ENCODE peak calls at places on chromosomes 6 and 20, in ten cellular contexts. M, K, V, L, P, C, S, T, D and H are unnamed samples.

GRCh38 chr20:4910951-4911350 is 90.4 kb downstream of the SLC23A2 start:
- DNase-seq in L (no peak), M (no peak), S (no peak), P (no peak), D (no peak), C (no peak), T (no peak), V (no peak), K (no peak), H (no peak)

GRCh38 chr6:79874531-79875132 is 72.7 kb downstream of the ELOVL4 start:
- DNase-seq in M (peak; percentile 73), V (no peak), K (no peak), T (no peak), L (no peak), C (no peak), D (peak; percentile 3), S (no peak), P (no peak), H (no peak)

GRCh38 chr20:17468073-17468840 is 62.9 kb downstream of the BFSP1 start:
- DNase-seq in L (no peak), M (no peak), C (no peak), S (no peak), T (no peak), K (no peak), V (no peak), P (no peak), D (no peak), H (no peak)

GRCh38 chr20:20412750-20413149 is 44.8 kb downstream of the INSM1 start:
- DNase-seq in V (no peak), C (no peak), L (no peak), K (no peak), M (no peak), T (no peak), D (no peak), S (no peak), P (no peak), H (no peak)

GRCh38 chr6:24359640-24360454 is 2.0 kb upstream of the DCDC2 start:
- DNase-seq in V (peak; percentile 11), C (peak; percentile 93), T (peak; percentile 86), L (peak; percentile 45), S (peak; percentile 39), K (peak; percentile 82), P (peak; percentile 79), M (peak; percentile 68), D (no peak), H (peak; percentile 75)

GRCh38 chr6:10351678-10352220 is 63.1 kb downstream of the TFAP2A start:
- DNase-seq in V (no peak), L (no peak), S (no peak), M (peak; percentile 34), C (peak; percentile 11), K (no peak), T (peak; percentile 20), D (no peak), P (no peak), H (peak; percentile 33)

GRCh38 chr6:164247106-164247505 is 832.6 kb downstream of the QKI start:
- DNase-seq in M (no peak), D (peak; percentile 66), L (no peak), K (no peak), V (no peak), C (no peak), T (no peak), P (no peak), S (no peak), H (no peak)

GRCh38 chr6:142975272-142975805 is 30.4 kb upstream of the HIVEP2 start:
- DNase-seq in L (no peak), D (no peak), M (no peak), S (no peak), T (no peak), C (peak; percentile 25), P (no peak), K (no peak), V (no peak), H (peak; percentile 38)

GRCh38 chr6:169162968-169163903 is 90.4 kb downstream of the THBS2 start:
- DNase-seq in L (no peak), T (no peak), D (peak; percentile 99), S (no peak), C (no peak), P (no peak), V (no peak), M (peak; percentile 86), K (peak; percentile 60), H (peak; percentile 43)

GRCh38 chr20:36101201-36101600 is 53.3 kb upstream of the EPB41L1 start:
- DNase-seq in C (no peak), P (no peak), L (peak; percentile 49), D (no peak), V (no peak), T (peak; percentile 88), S (no peak), K (no peak), M (no peak), H (no peak)

GRCh38 chr6:231779-232178 is 60.5 kb upstream of the DUSP22 start:
- DNase-seq in T (no peak), L (no peak), D (no peak), S (no peak), K (no peak), V (no peak), C (no peak), P (peak; percentile 93), M (no peak), H (no peak)

GRCh38 chr6:157541618-157542404 is 160.8 kb downstream of the ZDHHC14 start:
- DNase-seq in S (no peak), T (peak; percentile 61), L (no peak), V (no peak), M (no peak), K (no peak), D (no peak), P (no peak), C (no peak), H (no peak)

GRCh38 chr6:169169375-169169774 is 84.3 kb downstream of the THBS2 start:
- DNase-seq in K (no peak), T (no peak), D (no peak), M (peak; percentile 49), P (no peak), V (no peak), S (no peak), C (no peak), L (no peak), H (peak; percentile 49)

GRCh38 chr6:15962449-15962764 is 166.5 kb upstream of the MYLIP start:
- DNase-seq in S (no peak), C (peak; percentile 2), P (peak; percentile 85), D (peak; percentile 74), V (no peak), T (no peak), M (peak; percentile 54), K (no peak), L (peak; percentile 22), H (no peak)

DNA sequence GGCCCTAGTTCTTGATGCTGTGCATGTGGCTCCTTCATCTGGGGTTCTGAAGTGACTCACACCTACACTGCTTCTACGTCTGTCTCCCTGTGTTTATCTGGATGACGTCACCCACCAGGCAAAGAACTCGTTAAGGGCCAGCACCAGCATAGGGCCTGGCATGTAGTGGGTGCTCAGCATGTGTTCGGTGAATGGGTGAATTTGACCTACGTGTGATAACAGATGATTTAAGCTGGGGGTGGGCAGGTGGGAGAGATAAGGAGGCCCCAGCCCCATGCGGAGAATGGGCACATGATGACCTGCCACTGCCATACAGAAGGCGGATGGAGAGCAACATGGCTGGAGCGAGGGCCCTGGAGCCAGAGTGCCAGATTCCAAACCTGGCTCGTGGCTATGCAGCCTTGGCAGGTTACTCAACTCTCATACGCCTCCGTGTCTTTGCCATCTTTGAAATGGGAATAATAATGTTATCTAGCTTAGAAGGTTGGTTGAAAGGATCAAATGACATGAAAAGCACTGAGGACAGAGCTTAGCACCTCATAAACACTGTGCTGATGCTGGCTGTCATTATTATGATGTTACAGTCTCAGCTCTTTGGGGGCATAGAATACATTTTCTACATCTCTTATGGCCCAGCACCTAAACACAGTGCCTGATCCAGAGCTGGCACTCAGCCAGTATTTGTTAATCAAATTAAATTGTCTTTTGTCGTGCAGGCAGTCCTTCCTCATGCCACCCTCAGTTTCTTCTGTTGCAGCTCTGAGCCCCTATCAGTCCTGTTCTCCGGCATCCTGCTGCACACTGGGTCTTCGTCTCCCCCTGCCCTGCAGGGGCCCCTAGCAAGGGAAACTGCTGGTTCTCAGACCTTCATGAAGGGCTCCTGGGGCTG is 39.6 kb downstream of the VEGFA start:
- DNase-seq in P (no peak), S (no peak), T (no peak), M (peak; percentile 75), K (no peak), L (peak; percentile 8), C (no peak), D (peak; percentile 21), V (no peak), H (no peak)
- H3K4me3 ChIP-seq in P (no peak overlapping the region), S (no peak overlapping the region), T (no peak overlapping the region), M (no peak overlapping the region), K (no peak overlapping the region), L (no peak overlapping the region), C (no peak overlapping the region), D (no peak overlapping the region), V (no peak overlapping the region), H (no peak overlapping the region)

GRCh38 chr6:167311286-167311685 is 13.6 kb upstream of the TTLL2 start:
- DNase-seq in K (no peak), M (no peak), P (no peak), L (no peak), S (no peak), V (no peak), D (no peak), C (no peak), T (peak; percentile 15), H (no peak)

GRCh38 chr6:167317172-167317571 is 7.7 kb upstream of the TTLL2 start:
- DNase-seq in V (no peak), D (no peak), C (no peak), P (no peak), T (no peak), K (no peak), S (no peak), M (no peak), L (no peak), H (peak; percentile 48)

GRCh38 chr6:167314180-167314821 is 10.6 kb upstream of the TTLL2 start:
- DNase-seq in D (no peak), T (no peak), K (no peak), S (no peak), M (no peak), C (peak; percentile 65), L (no peak), V (no peak), P (no peak), H (peak; percentile 66)
- H3K4me3 ChIP-seq in D (no peak overlapping the region), T (no peak overlapping the region), K (no peak overlapping the region), S (no peak overlapping the region), M (no peak overlapping the region), C (no peak overlapping the region), L (no peak overlapping the region), V (no peak overlapping the region), P (no peak overlapping the region), H (no peak overlapping the region)

GRCh38 chr6:41560440-41561192 is 14.4 kb downstream of the FOXP4 start:
- DNase-seq in M (no peak), V (peak; percentile 68), D (no peak), K (peak; percentile 81), P (peak; percentile 69), S (no peak), C (peak; percentile 92), T (peak; percentile 44), L (peak; percentile 16), H (peak; percentile 94)
- H3K4me3 ChIP-seq in M (peak overlapping the region; percentile 14), V (peak overlapping the region; percentile 64), D (no peak overlapping the region), K (peak overlapping the region; percentile 58), P (peak overlapping the region; percentile 58), S (peak overlapping the region; percentile 17), C (peak overlapping the region; percentile 88), T (peak overlapping the region; percentile 29), L (no peak overlapping the region), H (peak overlapping the region; percentile 69)

DNA sequence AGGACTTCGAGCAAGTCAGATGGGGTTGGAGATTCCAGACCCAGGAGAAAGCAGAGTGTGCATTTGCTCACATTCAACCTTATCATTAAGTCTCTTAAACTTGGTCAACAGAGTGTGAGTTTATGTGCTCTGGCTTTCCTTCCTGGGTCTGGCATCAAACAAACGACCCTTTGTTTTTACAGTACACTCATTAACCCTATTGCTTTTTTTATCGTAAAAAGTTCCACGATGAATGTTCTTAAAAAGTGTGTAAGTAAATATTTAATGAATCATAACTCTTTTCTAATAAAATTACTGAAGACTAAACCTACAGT is 2.5 kb downstream of the FYN start:
- DNase-seq in D (no peak), T (no peak), P (no peak), M (no peak), V (no peak), L (no peak), C (no peak), K (no peak), S (no peak), H (no peak)
- H3K4me3 ChIP-seq in D (no peak overlapping the region), T (no peak overlapping the region), P (peak overlapping the region; percentile 76), M (no peak overlapping the region), V (peak overlapping the region; percentile 84), L (peak overlapping the region; percentile 79), C (peak overlapping the region; percentile 62), K (no peak overlapping the region), S (no peak overlapping the region), H (no peak overlapping the region)